ENCODE peak calls at places on chromosomes 3 and 15, in seven cellular contexts. One of them, this sample, is unnamed.

GRCh38 chr3:45312836-45313493 is 75.4 kb upstream of the LARS2 start:
- DNase-seq in GM12892: no peak
- DNase-seq in MV-4-11: no peak
- DNase-seq in EH: no peak
- DNase-seq in effector CD8-positive, alpha-beta T cell: no peak
- DNase-seq in ACHN: no peak
- DNase-seq in stimulated activated CD8-positive, alpha-beta memory T cell treated with anti-CD3 and anti-CD28 coated beads, Interleukin-15, amount 100 ng/mL, for 24 hours: no peak
- DNase-seq in this sample: no peak

GRCh38 chr15:82537351-82537908 is 2.8 kb downstream of the RPS17 start:
- DNase-seq in GM12892: no peak
- DNase-seq in MV-4-11: no peak
- DNase-seq in EH: no peak
- DNase-seq in effector CD8-positive, alpha-beta T cell: no peak
- DNase-seq in ACHN: no peak
- DNase-seq in stimulated activated CD8-positive, alpha-beta memory T cell treated with anti-CD3 and anti-CD28 coated beads, Interleukin-15, amount 100 ng/mL, for 24 hours: no peak
- DNase-seq in this sample: no peak

GRCh38 chr3:37906734-37907282 is 45.1 kb downstream of the CTDSPL start:
- DNase-seq in GM12892: no peak
- DNase-seq in MV-4-11: no peak
- DNase-seq in EH: no peak
- DNase-seq in effector CD8-positive, alpha-beta T cell: no peak
- DNase-seq in ACHN: no peak
- DNase-seq in stimulated activated CD8-positive, alpha-beta memory T cell treated with anti-CD3 and anti-CD28 coated beads, Interleukin-15, amount 100 ng/mL, for 24 hours: no peak
- DNase-seq in this sample: no peak

GRCh38 chr15:32956006-32956405 is 238.2 kb downstream of the GREM1 start:
- DNase-seq in GM12892: peak
- DNase-seq in MV-4-11: peak
- DNase-seq in EH: peak
- DNase-seq in effector CD8-positive, alpha-beta T cell: no peak
- DNase-seq in ACHN: peak
- DNase-seq in stimulated activated CD8-positive, alpha-beta memory T cell treated with anti-CD3 and anti-CD28 coated beads, Interleukin-15, amount 100 ng/mL, for 24 hours: no peak
- DNase-seq in this sample: peak

GRCh38 chr15:82613764-82614163 is 33.4 kb downstream of the CPEB1 start:
- DNase-seq in GM12892: no peak
- DNase-seq in MV-4-11: no peak
- DNase-seq in EH: no peak
- DNase-seq in effector CD8-positive, alpha-beta T cell: no peak
- DNase-seq in ACHN: no peak
- DNase-seq in stimulated activated CD8-positive, alpha-beta memory T cell treated with anti-CD3 and anti-CD28 coated beads, Interleukin-15, amount 100 ng/mL, for 24 hours: no peak
- DNase-seq in this sample: no peak

GRCh38 chr3:165883866-165884478 is 46.7 kb upstream of the BCHE start:
- DNase-seq in GM12892: no peak
- DNase-seq in MV-4-11: no peak
- DNase-seq in EH: no peak
- DNase-seq in effector CD8-positive, alpha-beta T cell: no peak
- DNase-seq in ACHN: peak
- DNase-seq in stimulated activated CD8-positive, alpha-beta memory T cell treated with anti-CD3 and anti-CD28 coated beads, Interleukin-15, amount 100 ng/mL, for 24 hours: no peak
- DNase-seq in this sample: peak

GRCh38 chr3:168997488-168997887 is 666.0 kb downstream of the MECOM start:
- DNase-seq in GM12892: no peak
- DNase-seq in MV-4-11: no peak
- DNase-seq in EH: no peak
- DNase-seq in effector CD8-positive, alpha-beta T cell: no peak
- DNase-seq in ACHN: no peak
- DNase-seq in stimulated activated CD8-positive, alpha-beta memory T cell treated with anti-CD3 and anti-CD28 coated beads, Interleukin-15, amount 100 ng/mL, for 24 hours: no peak
- DNase-seq in this sample: no peak

GRCh38 chr3:44455318-44455717 is 22.2 kb downstream of the ZNF445 start:
- DNase-seq in GM12892: no peak
- DNase-seq in MV-4-11: no peak
- DNase-seq in EH: no peak
- DNase-seq in effector CD8-positive, alpha-beta T cell: no peak
- DNase-seq in ACHN: no peak
- DNase-seq in stimulated activated CD8-positive, alpha-beta memory T cell treated with anti-CD3 and anti-CD28 coated beads, Interleukin-15, amount 100 ng/mL, for 24 hours: no peak
- DNase-seq in this sample: no peak

GRCh38 chr3:65978116-65978515 is 60.6 kb downstream of the MAGI1 start:
- DNase-seq in GM12892: no peak
- DNase-seq in MV-4-11: no peak
- DNase-seq in EH: peak
- DNase-seq in effector CD8-positive, alpha-beta T cell: no peak
- DNase-seq in ACHN: no peak
- DNase-seq in stimulated activated CD8-positive, alpha-beta memory T cell treated with anti-CD3 and anti-CD28 coated beads, Interleukin-15, amount 100 ng/mL, for 24 hours: no peak
- DNase-seq in this sample: no peak

GRCh38 chr3:126753191-126754160 is 49.4 kb downstream of the CHCHD6 start:
- DNase-seq in GM12892: no peak
- DNase-seq in MV-4-11: no peak
- DNase-seq in EH: peak
- DNase-seq in effector CD8-positive, alpha-beta T cell: no peak
- DNase-seq in ACHN: no peak
- DNase-seq in stimulated activated CD8-positive, alpha-beta memory T cell treated with anti-CD3 and anti-CD28 coated beads, Interleukin-15, amount 100 ng/mL, for 24 hours: no peak
- DNase-seq in this sample: no peak

GRCh38 chr3:39249453-39250115 is 30.3 kb downstream of the CX3CR1 start:
- DNase-seq in GM12892: no peak
- DNase-seq in MV-4-11: no peak
- DNase-seq in EH: peak
- DNase-seq in effector CD8-positive, alpha-beta T cell: no peak
- DNase-seq in ACHN: no peak
- DNase-seq in stimulated activated CD8-positive, alpha-beta memory T cell treated with anti-CD3 and anti-CD28 coated beads, Interleukin-15, amount 100 ng/mL, for 24 hours: no peak
- DNase-seq in this sample: no peak

GRCh38 chr15:75840659-75841058 is 2.6 kb upstream of the UBE2Q2 start:
- DNase-seq in GM12892: no peak
- DNase-seq in MV-4-11: no peak
- DNase-seq in EH: peak
- DNase-seq in effector CD8-positive, alpha-beta T cell: no peak
- DNase-seq in ACHN: peak
- DNase-seq in stimulated activated CD8-positive, alpha-beta memory T cell treated with anti-CD3 and anti-CD28 coated beads, Interleukin-15, amount 100 ng/mL, for 24 hours: no peak
- DNase-seq in this sample: no peak

GRCh38 chr15:101043011-101043410 is 123.9 kb downstream of the LRRK1 start:
- DNase-seq in GM12892: no peak
- DNase-seq in MV-4-11: no peak
- DNase-seq in EH: no peak
- DNase-seq in effector CD8-positive, alpha-beta T cell: no peak
- DNase-seq in ACHN: no peak
- DNase-seq in stimulated activated CD8-positive, alpha-beta memory T cell treated with anti-CD3 and anti-CD28 coated beads, Interleukin-15, amount 100 ng/mL, for 24 hours: no peak
- DNase-seq in this sample: no peak

GRCh38 chr3:114879059-114880031 is 267.7 kb downstream of the ZBTB20 start:
- DNase-seq in GM12892: no peak
- DNase-seq in MV-4-11: peak
- DNase-seq in EH: peak
- DNase-seq in effector CD8-positive, alpha-beta T cell: no peak
- DNase-seq in ACHN: peak
- DNase-seq in stimulated activated CD8-positive, alpha-beta memory T cell treated with anti-CD3 and anti-CD28 coated beads, Interleukin-15, amount 100 ng/mL, for 24 hours: no peak
- DNase-seq in this sample: no peak

GRCh38 chr3:15535757-15536156 is 14.3 kb upstream of the COLQ start:
- DNase-seq in GM12892: no peak
- DNase-seq in MV-4-11: no peak
- DNase-seq in EH: no peak
- DNase-seq in effector CD8-positive, alpha-beta T cell: no peak
- DNase-seq in ACHN: no peak
- DNase-seq in stimulated activated CD8-positive, alpha-beta memory T cell treated with anti-CD3 and anti-CD28 coated beads, Interleukin-15, amount 100 ng/mL, for 24 hours: no peak
- DNase-seq in this sample: no peak

GRCh38 chr15:23472678-23473077 is 25.6 kb upstream of the GOLGA6L2 start:
- DNase-seq in GM12892: no peak
- DNase-seq in MV-4-11: no peak
- DNase-seq in EH: no peak
- DNase-seq in effector CD8-positive, alpha-beta T cell: no peak
- DNase-seq in ACHN: no peak
- DNase-seq in stimulated activated CD8-positive, alpha-beta memory T cell treated with anti-CD3 and anti-CD28 coated beads, Interleukin-15, amount 100 ng/mL, for 24 hours: no peak
- DNase-seq in this sample: no peak

GRCh38 chr15:90561344-90562244 is 31.9 kb downstream of the CRTC3 start:
- DNase-seq in GM12892: no peak
- DNase-seq in MV-4-11: peak
- DNase-seq in EH: peak
- DNase-seq in effector CD8-positive, alpha-beta T cell: no peak
- DNase-seq in ACHN: no peak
- DNase-seq in stimulated activated CD8-positive, alpha-beta memory T cell treated with anti-CD3 and anti-CD28 coated beads, Interleukin-15, amount 100 ng/mL, for 24 hours: no peak
- DNase-seq in this sample: peak

GRCh38 chr3:5317572-5317971 is 130.1 kb downstream of the EDEM1 start:
- DNase-seq in GM12892: no peak
- DNase-seq in MV-4-11: peak
- DNase-seq in EH: peak
- DNase-seq in effector CD8-positive, alpha-beta T cell: no peak
- DNase-seq in ACHN: no peak
- DNase-seq in stimulated activated CD8-positive, alpha-beta memory T cell treated with anti-CD3 and anti-CD28 coated beads, Interleukin-15, amount 100 ng/mL, for 24 hours: no peak
- DNase-seq in this sample: peak

GRCh38 chr3:141148770-141149169 is 82.9 kb upstream of the PXYLP1 start:
- DNase-seq in GM12892: no peak
- DNase-seq in MV-4-11: no peak
- DNase-seq in EH: no peak
- DNase-seq in effector CD8-positive, alpha-beta T cell: no peak
- DNase-seq in ACHN: no peak
- DNase-seq in stimulated activated CD8-positive, alpha-beta memory T cell treated with anti-CD3 and anti-CD28 coated beads, Interleukin-15, amount 100 ng/mL, for 24 hours: no peak
- DNase-seq in this sample: no peak

GRCh38 chr3:18988619-18989229 is 159.6 kb upstream of the KCNH8 start:
- DNase-seq in GM12892: no peak
- DNase-seq in MV-4-11: peak
- DNase-seq in EH: no peak
- DNase-seq in effector CD8-positive, alpha-beta T cell: no peak
- DNase-seq in ACHN: peak
- DNase-seq in stimulated activated CD8-positive, alpha-beta memory T cell treated with anti-CD3 and anti-CD28 coated beads, Interleukin-15, amount 100 ng/mL, for 24 hours: no peak
- DNase-seq in this sample: peak

GRCh38 chr15:69380100-69380725 is 33.9 kb upstream of the KIF23 start:
- DNase-seq in GM12892: no peak
- DNase-seq in MV-4-11: no peak
- DNase-seq in EH: peak
- DNase-seq in effector CD8-positive, alpha-beta T cell: no peak
- DNase-seq in ACHN: no peak
- DNase-seq in stimulated activated CD8-positive, alpha-beta memory T cell treated with anti-CD3 and anti-CD28 coated beads, Interleukin-15, amount 100 ng/mL, for 24 hours: no peak
- DNase-seq in this sample: no peak

GRCh38 chr3:147712357-147712756 is 303.2 kb downstream of the ZIC1 start:
- DNase-seq in GM12892: no peak
- DNase-seq in MV-4-11: no peak
- DNase-seq in EH: no peak
- DNase-seq in effector CD8-positive, alpha-beta T cell: no peak
- DNase-seq in ACHN: no peak
- DNase-seq in stimulated activated CD8-positive, alpha-beta memory T cell treated with anti-CD3 and anti-CD28 coated beads, Interleukin-15, amount 100 ng/mL, for 24 hours: no peak
- DNase-seq in this sample: no peak

GRCh38 chr3:62481972-62482371 is 108.6 kb upstream of the FEZF2 start:
- DNase-seq in GM12892: no peak
- DNase-seq in MV-4-11: no peak
- DNase-seq in EH: no peak
- DNase-seq in effector CD8-positive, alpha-beta T cell: no peak
- DNase-seq in ACHN: no peak
- DNase-seq in stimulated activated CD8-positive, alpha-beta memory T cell treated with anti-CD3 and anti-CD28 coated beads, Interleukin-15, amount 100 ng/mL, for 24 hours: no peak
- DNase-seq in this sample: no peak

GRCh38 chr15:60421544-60421943 is 23.8 kb upstream of the ANXA2 start:
- DNase-seq in GM12892: no peak
- DNase-seq in MV-4-11: no peak
- DNase-seq in EH: peak
- DNase-seq in effector CD8-positive, alpha-beta T cell: no peak
- DNase-seq in ACHN: peak
- DNase-seq in stimulated activated CD8-positive, alpha-beta memory T cell treated with anti-CD3 and anti-CD28 coated beads, Interleukin-15, amount 100 ng/mL, for 24 hours: no peak
- DNase-seq in this sample: no peak

GRCh38 chr3:194273396-194274310 is 77.5 kb downstream of the CPN2 start:
- DNase-seq in GM12892: no peak
- DNase-seq in MV-4-11: no peak
- DNase-seq in EH: no peak
- DNase-seq in effector CD8-positive, alpha-beta T cell: no peak
- DNase-seq in ACHN: no peak
- DNase-seq in stimulated activated CD8-positive, alpha-beta memory T cell treated with anti-CD3 and anti-CD28 coated beads, Interleukin-15, amount 100 ng/mL, for 24 hours: no peak
- DNase-seq in this sample: no peak

GRCh38 chr3:152556731-152557254 is 278.1 kb upstream of the P2RY1 start:
- DNase-seq in GM12892: no peak
- DNase-seq in MV-4-11: peak
- DNase-seq in EH: peak
- DNase-seq in effector CD8-positive, alpha-beta T cell: no peak
- DNase-seq in ACHN: peak
- DNase-seq in stimulated activated CD8-positive, alpha-beta memory T cell treated with anti-CD3 and anti-CD28 coated beads, Interleukin-15, amount 100 ng/mL, for 24 hours: no peak
- DNase-seq in this sample: no peak

GRCh38 chr15:58346361-58346760 is 85.4 kb upstream of the LIPC start:
- DNase-seq in GM12892: no peak
- DNase-seq in MV-4-11: no peak
- DNase-seq in EH: peak
- DNase-seq in effector CD8-positive, alpha-beta T cell: no peak
- DNase-seq in ACHN: peak
- DNase-seq in stimulated activated CD8-positive, alpha-beta memory T cell treated with anti-CD3 and anti-CD28 coated beads, Interleukin-15, amount 100 ng/mL, for 24 hours: no peak
- DNase-seq in this sample: no peak

This sample was measured in OCI-M1.